ENCODE peak calls at places on chromosome X, in six cellular contexts. U is transverse colon, A is H1, Y is vagina, K is breast epithelium, C is HCT116. Z is an unnamed sample. For H3K9me3, the result is how much of the 10 kb centered on the place peaks cover.

GRCh38 chrX:17596546-17597205 is 140.6 kb upstream of the SCML1 start:
- DNase-seq in U (no peak), A (no peak), Y (no peak), C (no peak), K (no peak), Z (no peak)

GRCh38 chrX:69016220-69016941 is 148.9 kb downstream of the PJA1 start:
- DNase-seq in K (no peak), Y (peak), A (no peak), C (no peak), U (no peak), Z (peak)

GRCh38 chrX:141839856-141840255 is 1.7 kb downstream of the MAGEC3 start:
- DNase-seq in C (no peak), A (no peak), Y (no peak), K (no peak), U (no peak), Z (no peak)

GRCh38 chrX:19931146-19931545 is 43.7 kb upstream of the SH3KBP1 start:
- DNase-seq in K (no peak), Y (no peak), A (no peak), U (no peak), C (no peak), Z (no peak)

GRCh38 chrX:24982306-24982965 is 33.3 kb downstream of the ARX start:
- DNase-seq in U (no peak), A (no peak), K (no peak), C (no peak), Y (no peak), Z (no peak)

GRCh38 chrX:18701621-18702361 is 5.7 kb upstream of the PPEF1 start:
- DNase-seq in Y (no peak), C (no peak), A (no peak), U (peak), K (no peak), Z (peak)

GRCh38 chrX:124242160-124242559 is 90.3 kb upstream of the TEX13D start:
- DNase-seq in U (no peak), C (no peak), K (no peak), A (no peak), Y (no peak), Z (no peak)

GRCh38 chrX:20271730-20272129 is 5.0 kb upstream of the RPS6KA3 start:
- DNase-seq in C (no peak), U (no peak), A (no peak), K (no peak), Y (no peak), Z (no peak)

GRCh38 chrX:155314260-155314659 is 20.2 kb downstream of the CLIC2 start:
- DNase-seq in A (no peak), Y (no peak), C (no peak), U (no peak), K (no peak), Z (no peak)

GRCh38 chrX:154775611-154776349 is 13.1 kb downstream of the DKC1 start:
- DNase-seq in K (no peak), Y (no peak), U (no peak), C (no peak), A (no peak), Z (no peak)

GRCh38 chrX:33379839-33380238 is 168.5 kb upstream of the DMD start:
- DNase-seq in Y (no peak), A (no peak), U (no peak), C (no peak), K (no peak), Z (no peak)

GRCh38 chrX:113305496-113305895 is 464.9 kb upstream of the AMOT start:
- DNase-seq in Y (no peak), K (no peak), A (no peak), U (no peak), C (no peak), Z (no peak)

GRCh38 chrX:31871989-31872388 is 800.1 kb upstream of the FTHL17 start:
- DNase-seq in C (no peak), U (no peak), Y (no peak), K (no peak), A (no peak), Z (no peak)

GRCh38 chrX:27767387-27767786 is 40.4 kb upstream of the MAGEB10 start:
- DNase-seq in U (no peak), K (no peak), A (no peak), Y (no peak), C (no peak), Z (no peak)

GRCh38 chrX:71181910-71182799 is 37.5 kb downstream of the NLGN3 start:
- DNase-seq in A (peak), Y (peak), U (peak), C (peak), K (peak), Z (peak)
- TF ChIP-seq POLR2A in A (peak), Y (peak), U (peak), C (no peak), K (peak), Z (peak)

GRCh38 chrX:11409957-11410356 is 116.7 kb downstream of the AMELX start:
- DNase-seq in K (no peak), U (no peak), C (no peak), Y (no peak), A (no peak), Z (no peak)

GRCh38 chrX:11416600-11416999 is 123.4 kb downstream of the AMELX start:
- DNase-seq in U (no peak), Y (no peak), C (no peak), K (no peak), A (no peak), Z (no peak)

GRCh38 chrX:11408783-11409182 is 115.6 kb downstream of the AMELX start:
- DNase-seq in C (no peak), A (no peak), K (no peak), Y (no peak), U (no peak), Z (no peak)

GRCh38 chrX:11414091-11414490 is 120.9 kb downstream of the AMELX start:
- DNase-seq in U (no peak), K (no peak), A (no peak), Y (no peak), C (no peak), Z (no peak)

GRCh38 chrX:11412715-11413623 is 119.8 kb downstream of the AMELX start:
- DNase-seq in U (no peak), A (no peak), K (no peak), Y (no peak), C (no peak), Z (no peak)
- TF ChIP-seq POLR2AphosphoS5 in U (no peak), A (no peak), K (no peak), Y (no peak), C (no peak), Z (no peak)

GRCh38 chrX:65601126-65601525 is 66.3 kb upstream of the MSN start:
- DNase-seq in K (no peak), C (no peak), A (no peak), U (no peak), Y (no peak), Z (no peak)

GRCh38 chrX:65598559-65599147 is 64.1 kb upstream of the LAS1L start:
- DNase-seq in A (no peak), K (no peak), Y (peak), C (no peak), U (no peak), Z (no peak)

GRCh38 chrX:65600106-65600505 is 65.5 kb upstream of the LAS1L start:
- DNase-seq in C (no peak), A (no peak), U (no peak), Y (no peak), K (no peak), Z (no peak)

GRCh38 chrX:65596270-65596669 is 61.7 kb upstream of the LAS1L start:
- DNase-seq in C (no peak), Y (no peak), A (no peak), K (peak), U (peak), Z (peak)

DNA sequence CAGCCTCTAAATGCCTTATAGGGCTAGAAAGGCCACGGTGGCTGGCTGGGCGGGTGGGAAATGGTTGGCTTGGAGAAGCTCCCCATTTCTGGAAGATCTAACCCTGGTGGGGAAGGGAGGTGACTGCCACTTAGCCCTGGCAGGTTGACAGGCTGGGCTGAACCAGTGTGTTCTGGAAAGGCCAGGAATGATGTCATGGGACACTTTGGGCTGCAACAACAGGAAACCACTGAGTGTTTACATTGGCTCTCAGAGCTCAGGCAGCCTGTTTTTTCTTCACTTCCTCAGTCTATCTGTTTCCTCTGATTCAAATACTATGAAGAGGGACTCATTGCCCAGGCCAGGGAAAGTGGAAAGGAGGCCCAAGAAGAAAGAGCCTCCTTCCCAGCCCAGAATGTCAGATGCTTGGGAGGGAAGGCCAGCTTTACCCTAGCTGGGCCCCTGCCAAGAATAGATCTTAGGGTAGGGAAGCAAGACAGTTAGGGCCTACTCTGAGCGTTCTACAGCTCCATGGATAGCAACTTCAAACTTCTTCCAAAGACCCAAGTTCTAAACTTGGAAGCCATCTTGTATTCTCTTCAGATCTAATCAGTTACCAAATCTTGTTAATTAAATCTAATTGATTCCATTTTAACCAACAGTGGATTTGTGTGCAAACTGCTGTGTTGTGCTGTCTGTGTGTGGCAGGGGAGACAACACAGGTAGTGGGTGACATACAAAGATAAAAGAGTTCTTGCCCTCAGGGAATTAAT is 65.7 kb upstream of the MSN start:
- DNase-seq in A (no peak), K (peak), Y (no peak), C (no peak), U (peak), Z (peak)
- H3K9me3 ChIP-seq in A (under half), K (under half), Y (under half), C (under half), U (under half), Z (under half)

GRCh38 chrX:37846934-37847732 is at the start of gene DYNLT3:
- DNase-seq in K (peak), A (peak), C (peak), U (peak), Y (no peak), Z (peak)
- TF ChIP-seq POLR2A in K (peak), A (no peak), C (no peak), U (peak), Y (peak), Z (peak)

GRCh38 chrX:120603707-120604358 is at the start of gene MCTS1:
- DNase-seq in Y (peak), C (peak), A (peak), K (peak), U (peak), Z (no peak)
- TF ChIP-seq POLR2AphosphoS5 in Y (peak), C (peak), A (peak), K (peak), U (peak), Z (peak)

GRCh38 chrX:56402207-56402606 is 161.2 kb upstream of the UBQLN2 start:
- DNase-seq in C (no peak), U (no peak), A (no peak), Y (no peak), K (no peak), Z (no peak)

DNA sequence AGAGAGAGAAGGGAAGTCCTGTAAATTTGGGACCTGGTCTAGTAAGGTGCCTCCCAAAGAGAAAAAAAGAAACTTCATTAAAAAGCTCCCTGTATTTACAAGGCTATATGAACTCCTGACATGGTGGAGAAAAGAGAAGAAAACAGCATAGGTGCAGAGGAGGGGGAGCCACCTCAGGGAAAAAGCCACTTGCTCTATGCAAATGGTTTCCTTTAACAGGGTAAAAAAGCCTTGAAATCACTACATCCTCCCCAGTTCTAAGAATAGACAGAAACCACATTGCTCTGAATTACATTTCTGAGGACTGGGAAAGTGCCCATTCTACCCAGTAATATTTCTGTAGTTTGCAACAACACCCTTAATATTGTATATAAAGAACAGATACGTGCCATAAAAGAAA is 165.5 kb downstream of the KLF8 start:
- DNase-seq in U (no peak), A (no peak), K (no peak), Y (no peak), C (no peak), Z (no peak)
- H3K9me3 ChIP-seq in U (under half), A (under half), K (under half), Y (under half), C (under half), Z (under half)

GRCh38 chrX:117919755-117920154 is 196.9 kb downstream of the KLHL13 start:
- DNase-seq in U (no peak), C (no peak), A (no peak), Y (no peak), K (no peak), Z (no peak)
- TF ChIP-seq POLR2A in U (no peak), C (no peak), A (no peak), Y (no peak), K (no peak), Z (no peak)

GRCh38 chrX:135421537-135421931 is 210 bp upstream of the SMIM10L2A start:
- DNase-seq in Y (no peak), A (peak), K (peak), C (peak), U (peak), Z (peak)
- TF ChIP-seq POLR2AphosphoS5 in Y (no peak), A (no peak), K (no peak), C (peak), U (no peak), Z (no peak)

DNA sequence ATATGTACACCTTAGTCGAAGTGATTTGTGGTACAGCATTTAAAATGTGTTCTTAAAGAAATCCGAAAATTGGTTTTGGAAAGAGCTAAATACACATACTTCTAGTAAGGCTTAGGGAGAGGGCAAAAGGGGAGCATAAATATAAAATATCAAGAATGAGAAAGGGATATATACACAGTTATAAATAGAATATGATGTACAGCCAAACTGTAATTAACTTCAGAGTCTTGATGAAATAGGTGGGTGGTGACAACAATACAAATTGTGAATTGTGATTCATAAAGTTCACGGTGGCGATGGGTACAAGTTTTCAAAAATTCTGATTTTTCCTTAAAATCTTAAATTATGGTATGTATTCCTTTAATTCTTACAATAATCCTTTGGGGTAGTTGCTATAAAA is 62.2 kb downstream of the KDM6A start:
- DNase-seq in C (no peak), A (no peak), K (no peak), U (no peak), Y (no peak), Z (no peak)
- H3K9me3 ChIP-seq in C (under half), A (under half), K (under half), U (under half), Y (under half), Z (under half)